ENCODE peak calls at places on chromosomes 1 and 21, in nine cellular contexts. One of them, this sample, is unnamed.

GRCh38 chr21:34128674-34129038 is 55.3 kb downstream of the MRPS6 start:
- DNase-seq in body of pancreas: no peak
- DNase-seq in IMR-90: no peak
- DNase-seq in adrenal gland: peak; percentile 40
- DNase-seq in heart left ventricle: no peak
- DNase-seq in HCT116: no peak
- DNase-seq in transverse colon: no peak
- DNase-seq in esophagus squamous epithelium: no peak
- DNase-seq in Peyer's patch: no peak
- DNase-seq in this sample: peak; percentile 43

GRCh38 chr1:19390901-19391595 is 78.9 kb downstream of the SLC66A1 start:
- DNase-seq in HCT116: peak; percentile 7
- DNase-seq in esophagus squamous epithelium: no peak
- DNase-seq in transverse colon: peak; percentile 71
- DNase-seq in body of pancreas: peak; percentile 44
- DNase-seq in heart left ventricle: no peak
- DNase-seq in Peyer's patch: peak; percentile 62
- DNase-seq in adrenal gland: peak; percentile 87
- DNase-seq in IMR-90: peak; percentile 80
- DNase-seq in this sample: peak; percentile 69

GRCh38 chr1:160658162-160658955 is 11.5 kb upstream of the SLAMF1 start:
- DNase-seq in heart left ventricle: no peak
- DNase-seq in IMR-90: no peak
- DNase-seq in esophagus squamous epithelium: no peak
- DNase-seq in body of pancreas: no peak
- DNase-seq in Peyer's patch: no peak
- DNase-seq in HCT116: no peak
- DNase-seq in transverse colon: no peak
- DNase-seq in adrenal gland: no peak
- DNase-seq in this sample: no peak

GRCh38 chr1:230977781-230978490 is 725 bp downstream of the TTC13 start:
- DNase-seq in IMR-90: peak; percentile 11
- DNase-seq in transverse colon: peak; percentile 42
- DNase-seq in body of pancreas: peak; percentile 55
- DNase-seq in esophagus squamous epithelium: no peak
- DNase-seq in adrenal gland: peak; percentile 26
- DNase-seq in Peyer's patch: peak; percentile 31
- DNase-seq in heart left ventricle: peak; percentile 67
- DNase-seq in HCT116: peak; percentile 19
- DNase-seq in this sample: peak; percentile 38

GRCh38 chr1:46596036-46596435 is 8.0 kb downstream of the MKNK1 start:
- DNase-seq in heart left ventricle: no peak
- DNase-seq in adrenal gland: no peak
- DNase-seq in Peyer's patch: no peak
- DNase-seq in body of pancreas: no peak
- DNase-seq in esophagus squamous epithelium: no peak
- DNase-seq in IMR-90: no peak
- DNase-seq in HCT116: no peak
- DNase-seq in transverse colon: no peak
- DNase-seq in this sample: no peak

GRCh38 chr1:54376085-54377039 is 29.8 kb downstream of the SSBP3 start:
- DNase-seq in HCT116: peak; percentile 13
- DNase-seq in transverse colon: peak; percentile 71
- DNase-seq in Peyer's patch: peak; percentile 55
- DNase-seq in IMR-90: no peak
- DNase-seq in body of pancreas: no peak
- DNase-seq in heart left ventricle: no peak
- DNase-seq in adrenal gland: peak; percentile 57
- DNase-seq in esophagus squamous epithelium: no peak
- DNase-seq in this sample: no peak

GRCh38 chr1:90706437-90707362 is 10.4 kb downstream of the BARHL2 start:
- DNase-seq in adrenal gland: no peak
- DNase-seq in heart left ventricle: no peak
- DNase-seq in Peyer's patch: no peak
- DNase-seq in HCT116: no peak
- DNase-seq in IMR-90: no peak
- DNase-seq in transverse colon: no peak
- DNase-seq in body of pancreas: peak; percentile 67
- DNase-seq in esophagus squamous epithelium: no peak
- DNase-seq in this sample: no peak

GRCh38 chr1:91844862-91845528 is 41.0 kb downstream of the TGFBR3 start:
- DNase-seq in heart left ventricle: no peak
- DNase-seq in Peyer's patch: no peak
- DNase-seq in HCT116: no peak
- DNase-seq in adrenal gland: peak; percentile 84
- DNase-seq in esophagus squamous epithelium: no peak
- DNase-seq in body of pancreas: peak; percentile 18
- DNase-seq in IMR-90: peak; percentile 94
- DNase-seq in transverse colon: no peak
- DNase-seq in this sample: peak; percentile 87

GRCh38 chr1:109625601-109626560 is 6.2 kb downstream of the AMPD2 start:
- DNase-seq in adrenal gland: peak; percentile 21
- DNase-seq in Peyer's patch: no peak
- DNase-seq in HCT116: no peak
- DNase-seq in heart left ventricle: peak; percentile 54
- DNase-seq in IMR-90: no peak
- DNase-seq in esophagus squamous epithelium: no peak
- DNase-seq in body of pancreas: no peak
- DNase-seq in transverse colon: no peak
- DNase-seq in this sample: no peak

GRCh38 chr21:40671721-40672120 is 175.2 kb downstream of the DSCAM start:
- DNase-seq in heart left ventricle: no peak
- DNase-seq in transverse colon: no peak
- DNase-seq in HCT116: no peak
- DNase-seq in body of pancreas: no peak
- DNase-seq in Peyer's patch: no peak
- DNase-seq in esophagus squamous epithelium: no peak
- DNase-seq in IMR-90: no peak
- DNase-seq in adrenal gland: no peak
- DNase-seq in this sample: no peak

GRCh38 chr1:60972841-60973364 is 109.5 kb upstream of the NFIA start:
- DNase-seq in IMR-90: peak; percentile 76
- DNase-seq in Peyer's patch: no peak
- DNase-seq in HCT116: no peak
- DNase-seq in esophagus squamous epithelium: no peak
- DNase-seq in transverse colon: no peak
- DNase-seq in body of pancreas: no peak
- DNase-seq in adrenal gland: no peak
- DNase-seq in heart left ventricle: no peak
- DNase-seq in this sample: no peak

GRCh38 chr1:222955964-222956363 is 141.1 kb downstream of the DISP1 start:
- DNase-seq in transverse colon: no peak
- DNase-seq in heart left ventricle: no peak
- DNase-seq in esophagus squamous epithelium: no peak
- DNase-seq in adrenal gland: no peak
- DNase-seq in Peyer's patch: no peak
- DNase-seq in HCT116: no peak
- DNase-seq in body of pancreas: no peak
- DNase-seq in IMR-90: no peak
- DNase-seq in this sample: no peak

GRCh38 chr21:16194851-16195251 is 465.1 kb downstream of the USP25 start:
- DNase-seq in HCT116: no peak
- DNase-seq in body of pancreas: no peak
- DNase-seq in transverse colon: no peak
- DNase-seq in Peyer's patch: no peak
- DNase-seq in esophagus squamous epithelium: no peak
- DNase-seq in IMR-90: peak; percentile 17
- DNase-seq in adrenal gland: peak; percentile 27
- DNase-seq in heart left ventricle: no peak
- DNase-seq in this sample: no peak

GRCh38 chr1:37861151-37861550 is 1.8 kb upstream of the MTF1 start:
- DNase-seq in adrenal gland: no peak
- DNase-seq in esophagus squamous epithelium: no peak
- DNase-seq in transverse colon: no peak
- DNase-seq in HCT116: no peak
- DNase-seq in heart left ventricle: no peak
- DNase-seq in body of pancreas: no peak
- DNase-seq in IMR-90: no peak
- DNase-seq in Peyer's patch: no peak
- DNase-seq in this sample: no peak

DNA sequence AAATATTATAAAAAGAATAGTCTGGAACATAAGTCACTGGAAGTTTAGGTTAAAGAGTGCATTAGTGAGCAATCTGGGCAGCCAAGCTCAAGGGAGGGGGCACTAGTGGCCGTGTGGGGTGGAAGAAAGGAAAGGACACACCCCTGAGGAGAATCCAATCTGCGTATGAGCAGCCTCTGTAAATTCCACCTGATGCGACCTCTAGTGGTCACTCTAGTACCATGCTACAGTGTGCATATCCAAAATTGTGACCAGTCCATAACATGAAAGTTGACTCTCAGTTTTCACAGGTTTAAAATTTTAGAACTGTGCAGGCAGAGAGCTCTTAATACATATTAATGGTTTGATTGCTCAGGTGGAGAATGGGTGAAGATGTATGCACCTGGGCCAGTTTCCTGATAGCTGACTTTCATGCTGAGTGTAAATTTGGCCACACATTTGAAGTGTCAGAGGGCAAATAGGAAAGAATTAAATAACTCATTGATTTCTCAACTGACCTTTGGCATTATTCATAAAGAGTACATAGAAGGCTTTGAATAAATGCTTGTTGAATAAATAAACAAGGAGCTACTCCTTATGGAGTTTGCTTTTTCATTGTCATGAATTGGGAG is 105.9 kb upstream of the C21orf91 start:
- DNase-seq in adrenal gland: peak; percentile 64
- DNase-seq in HCT116: peak; percentile 59
- DNase-seq in esophagus squamous epithelium: no peak
- DNase-seq in transverse colon: peak; percentile 42
- DNase-seq in IMR-90: peak; percentile 54
- DNase-seq in Peyer's patch: peak; percentile 35
- DNase-seq in body of pancreas: peak; percentile 65
- DNase-seq in heart left ventricle: no peak
- DNase-seq in this sample: peak; percentile 42
- TF ChIP-seq CTCF in adrenal gland: peak; percentile 80
- TF ChIP-seq CTCF in HCT116: peak; percentile 89
- TF ChIP-seq CTCF in esophagus squamous epithelium: peak; percentile 84
- TF ChIP-seq CTCF in transverse colon: peak; percentile 67
- TF ChIP-seq CTCF in IMR-90: peak; percentile 68
- TF ChIP-seq CTCF in Peyer's patch: peak; percentile 64
- TF ChIP-seq CTCF in body of pancreas: peak; percentile 64
- TF ChIP-seq CTCF in heart left ventricle: peak; percentile 85
- TF ChIP-seq CTCF in this sample: peak; percentile 80

DNA sequence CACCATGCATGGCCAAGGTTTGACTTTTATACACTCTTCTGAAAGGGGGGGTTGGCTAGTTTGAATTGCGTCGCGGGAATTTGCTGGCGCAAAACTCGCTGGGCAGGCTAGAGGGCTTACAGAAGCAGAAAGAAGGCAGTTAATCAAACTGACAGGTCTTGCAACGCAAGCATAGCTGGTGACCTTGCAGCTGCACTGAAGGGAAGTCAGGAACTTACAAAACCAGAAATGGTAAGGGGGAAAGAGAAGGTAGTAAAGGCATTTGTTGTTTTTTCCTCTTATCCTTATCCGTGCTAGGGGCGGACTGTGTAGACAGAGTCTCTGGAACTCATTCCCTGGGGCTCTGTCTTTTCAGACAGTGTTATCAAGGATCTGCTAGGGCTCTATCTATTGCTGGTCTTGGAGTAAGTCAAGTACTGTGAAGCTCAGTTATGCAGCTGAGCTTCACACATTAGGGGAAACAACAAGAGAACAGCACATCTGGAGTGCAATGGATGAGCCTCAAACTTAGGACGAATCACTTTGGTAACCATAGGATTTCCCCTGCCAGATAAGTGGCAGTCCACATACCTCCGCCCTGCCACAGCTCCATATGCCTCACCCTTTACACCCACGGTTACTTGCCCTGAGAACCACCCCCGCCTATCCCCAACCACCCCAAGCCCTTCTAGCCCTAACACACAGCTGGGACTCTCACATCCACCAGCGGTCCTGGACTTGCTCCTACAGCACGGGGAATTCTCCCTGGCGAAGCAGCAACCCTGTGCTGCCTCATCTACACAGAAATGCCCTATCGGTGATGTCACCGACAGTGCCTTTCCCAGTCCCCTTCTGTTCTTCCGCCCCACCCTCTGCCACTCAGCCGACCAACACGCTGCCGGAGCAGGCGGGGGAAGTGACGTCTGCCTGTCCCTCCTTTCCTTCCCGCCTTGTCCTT is 251.4 kb downstream of the FAM72C start:
- DNase-seq in adrenal gland: peak; percentile 50
- DNase-seq in esophagus squamous epithelium: no peak
- DNase-seq in Peyer's patch: no peak
- DNase-seq in transverse colon: peak; percentile 44
- DNase-seq in IMR-90: peak; percentile 11
- DNase-seq in heart left ventricle: no peak
- DNase-seq in HCT116: no peak
- DNase-seq in body of pancreas: peak; percentile 40
- DNase-seq in this sample: no peak
- TF ChIP-seq POLR2A in adrenal gland: no peak
- TF ChIP-seq POLR2A in esophagus squamous epithelium: no peak
- TF ChIP-seq POLR2A in Peyer's patch: no peak
- TF ChIP-seq POLR2A in transverse colon: no peak
- TF ChIP-seq POLR2A in IMR-90: no peak
- TF ChIP-seq POLR2A in heart left ventricle: no peak
- TF ChIP-seq POLR2A in HCT116: no peak
- TF ChIP-seq POLR2A in body of pancreas: peak; percentile 9
- TF ChIP-seq POLR2A in this sample: no peak

DNA sequence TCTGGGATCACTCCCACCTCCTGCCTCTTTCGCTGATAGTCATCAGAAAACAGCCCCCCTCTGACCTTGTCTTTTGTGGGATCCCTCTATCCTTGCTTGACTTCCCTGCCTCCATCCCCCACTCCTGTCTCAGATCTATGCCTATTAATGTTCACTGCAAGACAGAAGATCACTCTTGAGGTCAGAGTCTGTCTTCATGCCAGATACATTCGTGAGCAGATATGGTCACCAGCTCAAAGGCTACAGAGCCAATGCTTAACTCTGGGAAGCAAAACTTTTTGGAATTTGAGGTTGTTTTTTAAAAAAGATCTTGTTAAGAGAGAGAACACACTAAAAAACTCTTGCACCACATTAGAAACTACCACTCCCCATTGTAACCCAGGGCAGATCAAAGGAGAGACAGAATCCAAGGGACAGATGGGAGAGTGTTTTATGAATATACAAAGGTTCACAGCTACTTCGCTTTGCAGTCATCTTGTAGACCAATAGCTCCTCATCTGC is 17.1 kb upstream of the A3GALT2 start:
- DNase-seq in esophagus squamous epithelium: no peak
- DNase-seq in heart left ventricle: no peak
- DNase-seq in IMR-90: peak; percentile 66
- DNase-seq in adrenal gland: no peak
- DNase-seq in transverse colon: no peak
- DNase-seq in HCT116: no peak
- DNase-seq in Peyer's patch: no peak
- DNase-seq in body of pancreas: no peak
- DNase-seq in this sample: no peak
- H3K4me3 ChIP-seq in esophagus squamous epithelium: no peak overlapping the region
- H3K4me3 ChIP-seq in heart left ventricle: no peak overlapping the region
- H3K4me3 ChIP-seq in IMR-90: no peak overlapping the region
- H3K4me3 ChIP-seq in adrenal gland: peak overlapping the region; percentile 5
- H3K4me3 ChIP-seq in transverse colon: no peak overlapping the region
- H3K4me3 ChIP-seq in HCT116: no peak overlapping the region
- H3K4me3 ChIP-seq in Peyer's patch: no peak overlapping the region
- H3K4me3 ChIP-seq in body of pancreas: no peak overlapping the region
- H3K4me3 ChIP-seq in this sample: peak overlapping the region; percentile 10

DNA sequence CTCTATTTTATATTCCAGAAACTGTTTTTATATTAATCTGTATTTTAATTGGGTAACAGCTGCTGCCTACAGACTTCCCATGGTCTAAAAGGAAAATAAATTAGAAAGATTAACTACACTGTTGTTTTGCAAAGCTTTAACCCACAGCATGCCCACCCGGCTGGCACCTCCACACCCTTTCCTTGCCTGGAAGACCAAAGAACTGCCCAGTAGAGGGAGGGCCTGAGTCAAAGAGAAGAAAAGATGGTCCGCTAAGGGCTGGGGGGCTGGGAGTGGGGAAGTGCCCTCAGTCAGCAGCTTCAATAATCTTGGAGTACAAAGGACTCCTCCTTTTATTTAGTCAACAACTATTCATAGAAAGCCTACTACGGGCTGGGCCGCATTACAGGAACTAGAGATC is 40.7 kb downstream of the ERI3 start:
- DNase-seq in Peyer's patch: no peak
- DNase-seq in adrenal gland: no peak
- DNase-seq in IMR-90: no peak
- DNase-seq in body of pancreas: no peak
- DNase-seq in heart left ventricle: no peak
- DNase-seq in esophagus squamous epithelium: no peak
- DNase-seq in transverse colon: no peak
- DNase-seq in HCT116: no peak
- DNase-seq in this sample: no peak
- TF ChIP-seq CTCF in Peyer's patch: no peak
- TF ChIP-seq CTCF in adrenal gland: no peak
- TF ChIP-seq CTCF in IMR-90: peak; percentile 11
- TF ChIP-seq CTCF in body of pancreas: no peak
- TF ChIP-seq CTCF in heart left ventricle: no peak
- TF ChIP-seq CTCF in esophagus squamous epithelium: no peak
- TF ChIP-seq CTCF in transverse colon: no peak
- TF ChIP-seq CTCF in HCT116: no peak
- TF ChIP-seq CTCF in this sample: no peak